ENCODE peak calls at places on chromosomes 6 and 20, in six cellular contexts. Q is occipital lobe, K is naive B cell, V is T follicular helper cell, M is ascending aorta, B is smooth muscle cell of the brain vasculature. Y is an unnamed sample.

GRCh38 chr20:56708991-56709390 is 79.9 kb downstream of the TFAP2C start:
- DNase-seq in Q (no peak), K (no peak), V (no peak), M (no peak), B (no peak), Y (no peak)

GRCh38 chr6:169904051-169904922 is 152.9 kb downstream of the ERMARD start:
- DNase-seq in Q (no peak), K (no peak), V (no peak), M (no peak), B (no peak), Y (no peak)

GRCh38 chr6:26332408-26332807 is 32.6 kb upstream of the BTN3A2 start:
- DNase-seq in Q (no peak), K (no peak), V (no peak), M (no peak), B (no peak), Y (no peak)

GRCh38 chr6:116278853-116279231 is 888 bp downstream of the TSPYL1 start:
- DNase-seq in Q (no peak), K (no peak), V (peak), M (no peak), B (no peak), Y (no peak)

GRCh38 chr20:62066983-62067433 is 1.3 kb upstream of the TAF4 start:
- DNase-seq in Q (no peak), K (no peak), V (no peak), M (no peak), B (no peak), Y (no peak)

GRCh38 chr6:34143884-34144580 is 1.9 kb downstream of the GRM4 start:
- DNase-seq in Q (no peak), K (peak), V (peak), M (no peak), B (no peak), Y (peak)

GRCh38 chr6:124535746-124536145 is 426.5 kb upstream of the RNF217 start:
- DNase-seq in Q (no peak), K (no peak), V (no peak), M (no peak), B (no peak), Y (no peak)

GRCh38 chr6:144580039-144580438 is 294.9 kb downstream of the UTRN start:
- DNase-seq in Q (no peak), K (no peak), V (no peak), M (no peak), B (no peak), Y (no peak)

GRCh38 chr20:6123650-6124014 is 802 bp upstream of the FERMT1 start:
- DNase-seq in Q (no peak), K (no peak), V (no peak), M (no peak), B (no peak), Y (peak)

GRCh38 chr20:2470051-2470431 is 548 bp downstream of the SNRPB start:
- DNase-seq in Q (peak), K (peak), V (peak), M (no peak), B (no peak), Y (peak)

GRCh38 chr6:90008908-90009501 is 114.7 kb downstream of the GJA10 start:
- DNase-seq in Q (no peak), K (no peak), V (no peak), M (no peak), B (no peak), Y (no peak)

GRCh38 chr6:89952696-89953095 is 58.4 kb downstream of the GJA10 start:
- DNase-seq in Q (no peak), K (peak), V (peak), M (no peak), B (no peak), Y (no peak)

GRCh38 chr6:89118931-89119330 is 1.1 kb upstream of the SRSF12 start:
- DNase-seq in Q (no peak), K (no peak), V (no peak), M (no peak), B (no peak), Y (no peak)

GRCh38 chr6:15906393-15906976 is 222.4 kb upstream of the MYLIP start:
- DNase-seq in Q (no peak), K (no peak), V (no peak), M (no peak), B (no peak), Y (no peak)

GRCh38 chr20:16821211-16822089 is 73.3 kb downstream of the OTOR start:
- DNase-seq in Q (no peak), K (peak), V (no peak), M (no peak), B (no peak), Y (no peak)

GRCh38 chr6:13924949-13925881 is at the start of gene RNF182:
- DNase-seq in Q (no peak), K (peak), V (no peak), M (no peak), B (no peak), Y (no peak)

GRCh38 chr6:139369568-139370046 is 4.8 kb downstream of the CITED2 start:
- DNase-seq in Q (no peak), K (peak), V (no peak), M (no peak), B (peak), Y (peak)

GRCh38 chr6:829646-830045 is 136.7 kb upstream of the EXOC2 start:
- DNase-seq in Q (no peak), K (no peak), V (no peak), M (no peak), B (no peak), Y (no peak)

GRCh38 chr6:165219629-165220028 is 89.8 kb downstream of the C6orf118 start:
- DNase-seq in Q (no peak), K (no peak), V (no peak), M (no peak), B (no peak), Y (no peak)

GRCh38 chr6:37699138-37699766 is 1.6 kb upstream of the MDGA1 start:
- DNase-seq in Q (no peak), K (no peak), V (peak), M (no peak), B (no peak), Y (peak)

GRCh38 chr6:129353067-129353466 is 356.9 kb downstream of the ARHGAP18 start:
- DNase-seq in Q (no peak), K (no peak), V (no peak), M (no peak), B (no peak), Y (no peak)

GRCh38 chr20:31770243-31770642 is 31.2 kb downstream of the TPX2 start:
- DNase-seq in Q (no peak), K (no peak), V (no peak), M (no peak), B (no peak), Y (no peak)

GRCh38 chr6:143734641-143735063 is 56.9 kb downstream of the PHACTR2 start:
- DNase-seq in Q (no peak), K (no peak), V (no peak), M (no peak), B (no peak), Y (no peak)

GRCh38 chr6:82178084-82178758 is 69.3 kb downstream of the IBTK start:
- DNase-seq in Q (no peak), K (no peak), V (no peak), M (no peak), B (peak), Y (peak)

GRCh38 chr6:155974967-155975366 is 519.3 kb upstream of the NOX3 start:
- DNase-seq in Q (no peak), K (no peak), V (no peak), M (no peak), B (no peak), Y (no peak)

GRCh38 chr6:39446909-39447308 is 124.4 kb upstream of the KCNK16 start:
- DNase-seq in Q (no peak), K (no peak), V (no peak), M (no peak), B (no peak), Y (no peak)

GRCh38 chr6:26383624-26384417 is 913 bp downstream of the BTN2A2 start:
- DNase-seq in Q (no peak), K (no peak), V (no peak), M (no peak), B (peak), Y (peak)

GRCh38 chr6:44237021-44237812 is 9.7 kb upstream of the HSP90AB1 start:
- DNase-seq in Q (peak), K (no peak), V (peak), M (peak), B (no peak), Y (peak)

GRCh38 chr6:81086931-81087330 is 665.5 kb downstream of the TENT5A start:
- DNase-seq in Q (no peak), K (no peak), V (no peak), M (no peak), B (no peak), Y (no peak)

GRCh38 chr6:43101497-43101896 is 25.4 kb downstream of the PTK7 start:
- DNase-seq in Q (no peak), K (no peak), V (no peak), M (no peak), B (no peak), Y (no peak)

GRCh38 chr6:21915707-21916399 is 322.3 kb downstream of the SOX4 start:
- DNase-seq in Q (peak), K (no peak), V (no peak), M (no peak), B (no peak), Y (no peak)

GRCh38 chr6:111358454-111358853 is 124.6 kb downstream of the REV3L start:
- DNase-seq in Q (no peak), K (no peak), V (no peak), M (no peak), B (no peak), Y (no peak)

GRCh38 chr6:161684721-161685120 is 410.9 kb upstream of the AGPAT4 start:
- DNase-seq in Q (no peak), K (no peak), V (no peak), M (no peak), B (no peak), Y (no peak)

GRCh38 chr20:50680106-50680960 is 11.0 kb downstream of the RIPOR3 start:
- DNase-seq in Q (no peak), K (no peak), V (no peak), M (no peak), B (no peak), Y (no peak)

GRCh38 chr20:57995381-57995977 is 233.0 kb downstream of the ANKRD60 start:
- DNase-seq in Q (no peak), K (no peak), V (no peak), M (no peak), B (no peak), Y (no peak)

GRCh38 chr6:116215414-116215813 is 38.5 kb downstream of the TSPYL4 start:
- DNase-seq in Q (no peak), K (no peak), V (no peak), M (no peak), B (no peak), Y (no peak)